ENCODE peak calls at places on chromosomes 2 and 18, in five cellular contexts. R, D, G, W and Q are unnamed samples.

GRCh38 chr2:88108796-88109195 is 19.1 kb downstream of the FABP1 start:
- DNase-seq in R (no peak), D (no peak), G (no peak), W (no peak), Q (no peak)

GRCh38 chr2:168490916-168491605 is 35.0 kb downstream of the CERS6 start:
- DNase-seq in R (no peak), D (no peak), G (no peak), W (peak; percentile 12), Q (no peak)

GRCh38 chr2:182901748-182902147 is 35.3 kb upstream of the FRZB start:
- DNase-seq in R (no peak), D (no peak), G (no peak), W (no peak), Q (no peak)

GRCh38 chr2:231929961-231930600 is 3.9 kb upstream of the NPPC start:
- DNase-seq in R (no peak), D (peak; percentile 95), G (peak; percentile 55), W (no peak), Q (no peak)

GRCh38 chr2:12686708-12687107 is 30.0 kb upstream of the TRIB2 start:
- DNase-seq in R (no peak), D (no peak), G (no peak), W (no peak), Q (no peak)

GRCh38 chr2:74262681-74263080 is 64.3 kb downstream of the MTHFD2 start:
- DNase-seq in R (no peak), D (no peak), G (no peak), W (no peak), Q (no peak)

GRCh38 chr2:23988371-23988770 is 21.5 kb upstream of the MFSD2B start:
- DNase-seq in R (no peak), D (no peak), G (no peak), W (peak; percentile 6), Q (no peak)

GRCh38 chr2:230218411-230218810 is 1.4 kb downstream of the SP110 start:
- DNase-seq in R (no peak), D (no peak), G (no peak), W (peak; percentile 31), Q (no peak)

GRCh38 chr2:147331790-147332419 is 512.9 kb upstream of the ACVR2A start:
- DNase-seq in R (peak; percentile 26), D (peak; percentile 30), G (no peak), W (no peak), Q (no peak)

GRCh38 chr2:21643180-21643579 is 519.4 kb downstream of the TDRD15 start:
- DNase-seq in R (peak; percentile 13), D (peak; percentile 29), G (no peak), W (no peak), Q (no peak)

GRCh38 chr2:14194233-14194632 is 438.3 kb upstream of the LRATD1 start:
- DNase-seq in R (no peak), D (no peak), G (no peak), W (no peak), Q (no peak)

GRCh38 chr2:53353372-53354111 is 414.1 kb upstream of the CHAC2 start:
- DNase-seq in R (peak; percentile 8), D (no peak), G (no peak), W (no peak), Q (no peak)

GRCh38 chr2:127874378-127875271 is 11.1 kb downstream of the AMMECR1L start:
- DNase-seq in R (no peak), D (no peak), G (no peak), W (no peak), Q (peak; percentile 20)

GRCh38 chr2:51997571-51997970 is 965.6 kb upstream of the NRXN1 start:
- DNase-seq in R (no peak), D (no peak), G (no peak), W (no peak), Q (no peak)

GRCh38 chr2:160566717-160567116 is 73.1 kb upstream of the RBMS1 start:
- DNase-seq in R (no peak), D (no peak), G (no peak), W (no peak), Q (no peak)

DNA sequence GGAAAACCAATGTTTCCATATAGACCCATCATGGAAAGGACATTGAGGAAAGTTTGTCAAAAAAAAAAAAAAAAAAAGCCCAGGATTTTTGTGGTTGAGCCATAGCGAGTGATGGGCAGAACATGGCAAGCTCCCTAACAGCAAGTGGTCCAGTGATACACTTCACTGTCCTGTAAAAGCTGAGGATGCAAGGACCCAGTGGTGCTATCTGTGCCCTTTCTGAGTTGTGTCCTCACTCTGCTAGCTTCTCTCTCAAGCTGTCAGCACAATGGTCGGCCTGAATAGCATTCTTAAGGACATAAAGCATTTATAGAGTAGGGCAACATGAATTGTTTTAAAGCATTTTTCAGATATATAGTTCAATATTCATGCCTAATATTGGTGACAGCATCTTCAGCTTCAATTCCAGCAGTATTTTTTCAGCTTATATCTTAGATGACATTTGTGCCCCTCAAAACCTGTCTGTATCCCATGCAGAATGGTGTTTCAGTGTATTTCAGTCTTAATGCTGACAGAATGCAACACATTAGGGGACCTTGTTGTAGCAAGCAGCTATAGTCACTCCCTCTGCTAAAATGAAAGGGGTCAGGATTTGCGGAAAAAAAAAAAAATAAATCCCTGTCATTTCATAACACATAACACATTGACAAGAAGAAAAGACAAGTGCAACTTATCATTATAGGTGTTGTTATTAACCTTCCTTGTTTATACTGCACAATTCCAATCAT is 496.7 kb downstream of the THSD7B start:
- DNase-seq in R (no peak), D (no peak), G (no peak), W (no peak), Q (no peak)
- H3K4me3 ChIP-seq in R (no peak overlapping the region), D (no peak overlapping the region), G (no peak overlapping the region), W (no peak overlapping the region), Q (no peak overlapping the region)

DNA sequence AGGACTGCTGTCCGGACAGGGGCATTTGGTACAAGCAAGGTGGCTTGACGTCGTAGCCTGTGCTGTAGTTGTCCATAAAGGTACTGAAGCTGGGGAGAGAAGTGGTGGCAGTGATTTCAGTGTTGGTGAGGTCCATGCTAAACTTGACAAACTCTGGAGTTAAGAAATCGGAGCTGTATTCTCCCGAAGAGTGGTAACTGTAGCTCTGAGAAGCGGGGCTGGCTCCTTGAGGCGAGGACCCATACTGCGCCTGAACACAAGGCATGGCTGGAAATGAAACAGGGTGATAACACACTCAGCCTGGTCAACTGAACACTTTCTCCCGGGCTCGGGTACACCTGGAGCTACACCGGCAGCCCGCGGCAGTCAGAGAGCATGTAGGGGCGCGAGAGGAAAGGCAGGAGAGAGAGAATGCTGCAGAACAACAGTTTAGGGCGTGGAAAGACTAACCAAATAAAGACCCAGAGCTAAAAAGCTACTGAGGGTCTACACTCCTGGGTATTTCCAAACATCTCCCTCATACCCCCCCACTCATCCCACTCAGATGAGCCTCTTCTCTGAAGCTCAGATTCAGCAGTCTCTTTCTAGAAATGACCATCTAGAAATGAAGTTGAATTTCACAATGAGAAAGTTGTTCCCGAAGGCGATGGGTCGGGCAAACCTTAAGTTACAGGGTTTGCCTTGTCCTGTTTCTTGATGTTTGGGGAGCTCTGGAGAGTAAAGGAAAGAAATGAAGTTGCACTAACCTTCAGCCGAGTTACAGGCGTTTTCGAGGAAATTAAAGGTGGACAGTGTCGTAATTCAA is 2.4 kb downstream of the NR4A2 start:
- DNase-seq in R (no peak), D (peak; percentile 59), G (no peak), W (peak; percentile 37), Q (no peak)
- H3K4me3 ChIP-seq in R (no peak overlapping the region), D (peak overlapping the region; percentile 48), G (no peak overlapping the region), W (no peak overlapping the region), Q (no peak overlapping the region)

DNA sequence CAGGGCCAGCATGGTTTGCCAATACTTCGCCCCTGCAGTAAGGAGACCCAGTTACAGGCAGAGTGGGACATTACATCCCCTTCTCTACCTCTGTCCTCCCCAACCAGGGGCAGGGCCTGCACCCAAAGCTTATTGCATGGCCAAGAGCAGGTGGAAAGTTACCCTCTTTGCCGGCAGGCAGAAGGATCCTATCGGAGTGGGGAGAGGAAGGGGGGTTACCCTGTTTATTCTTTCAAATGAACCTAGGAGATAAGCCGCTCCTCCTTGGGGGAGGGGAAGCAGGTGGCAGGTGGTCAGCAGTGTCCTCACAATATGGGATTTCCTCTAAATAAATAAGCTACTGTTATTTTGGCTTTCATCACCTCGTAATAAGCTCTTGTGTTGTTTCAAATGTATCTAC is 53.9 kb downstream of the SPATS2L start:
- DNase-seq in R (no peak), D (no peak), G (no peak), W (no peak), Q (no peak)
- H3K4me3 ChIP-seq in R (no peak overlapping the region), D (no peak overlapping the region), G (no peak overlapping the region), W (no peak overlapping the region), Q (no peak overlapping the region)

DNA sequence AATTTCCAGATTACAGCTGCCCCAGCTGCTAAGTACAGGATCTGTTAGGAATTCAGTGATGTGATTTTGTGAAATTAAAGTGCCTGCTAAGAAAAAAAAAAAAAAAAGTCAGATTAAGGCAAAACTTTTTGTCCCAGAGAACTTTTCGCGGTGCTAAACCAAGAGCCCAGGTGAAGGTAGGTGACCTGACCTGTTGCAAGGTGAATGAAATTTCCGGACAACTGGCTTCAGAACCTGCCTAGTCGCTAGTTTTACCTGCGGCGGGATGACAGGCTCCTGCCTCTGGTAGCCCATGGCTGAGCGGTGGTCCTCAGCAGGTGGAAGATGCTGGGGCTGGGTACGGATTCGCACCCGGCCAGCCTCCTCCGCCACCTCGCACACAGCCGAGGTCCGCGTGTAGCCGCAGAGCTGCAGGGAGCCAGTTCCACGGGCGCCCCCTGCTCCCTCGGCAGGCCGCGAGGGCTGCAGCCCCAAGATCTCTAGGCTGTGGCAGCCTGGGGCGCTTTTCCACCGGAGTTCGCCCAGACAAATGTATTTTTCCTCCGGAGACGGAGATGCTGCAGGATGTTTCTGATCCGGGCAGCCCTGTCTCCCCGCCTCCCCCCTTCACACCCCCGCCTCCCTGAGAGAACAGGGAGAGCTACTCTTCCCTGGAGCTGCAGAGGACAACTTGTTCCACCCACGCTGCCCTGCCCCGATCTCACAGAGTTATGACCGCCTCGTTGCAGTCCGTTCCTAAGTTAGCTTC is at the start of gene SLC38A11:
- DNase-seq in R (peak; percentile 33), D (peak; percentile 24), G (peak; percentile 76), W (no peak), Q (peak; percentile 85)
- H3K4me3 ChIP-seq in R (peak within 1 kb of the TSS; percentile 49), D (no peak within 1 kb of the TSS), G (peak within 1 kb of the TSS; percentile 68), W (no peak within 1 kb of the TSS), Q (no peak within 1 kb of the TSS)

GRCh38 chr2:138094031-138094430 is 129.8 kb downstream of the HNMT start:
- DNase-seq in R (no peak), D (peak; percentile 8), G (no peak), W (no peak), Q (no peak)
- H3K4me3 ChIP-seq in R (no peak overlapping the region), D (no peak overlapping the region), G (no peak overlapping the region), W (no peak overlapping the region), Q (no peak overlapping the region)

GRCh38 chr18:57891707-57892391 is 88.7 kb upstream of the ATP8B1 start:
- DNase-seq in R (peak; percentile 36), D (no peak), G (no peak), W (no peak), Q (no peak)
- H3K4me3 ChIP-seq in R (no peak overlapping the region), D (no peak overlapping the region), G (no peak overlapping the region), W (no peak overlapping the region), Q (no peak overlapping the region)

DNA sequence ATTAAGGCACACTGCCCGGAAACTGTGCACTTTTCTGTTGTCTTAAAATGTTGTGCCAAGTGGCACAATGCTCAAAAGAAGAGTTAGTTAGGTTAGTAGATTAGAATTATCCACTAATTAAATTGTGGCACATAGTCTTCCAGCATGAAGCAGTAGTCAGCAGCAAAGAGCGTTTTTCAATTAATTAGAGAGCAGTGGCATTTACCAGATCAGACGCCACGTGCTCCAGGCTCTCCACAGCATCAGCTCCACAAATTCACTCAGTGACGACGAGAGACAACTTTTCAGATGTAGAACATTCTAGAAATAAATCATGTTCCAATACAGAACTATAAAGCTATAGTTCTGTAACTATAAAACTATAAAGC is 16.4 kb upstream of the RTTN start:
- DNase-seq in R (no peak), D (no peak), G (no peak), W (no peak), Q (no peak)
- H3K4me3 ChIP-seq in R (no peak overlapping the region), D (no peak overlapping the region), G (no peak overlapping the region), W (no peak overlapping the region), Q (no peak overlapping the region)